ENCODE peak calls at places on chromosomes 7 and 10, in ten cellular contexts. X is effector CD4-positive, alpha-beta T cell; F is AG09309; U is Panc1; V is prostate gland; O is stimulated activated CD4-positive, alpha-beta T cell treated with anti-CD3 and anti-CD28 coated beads, Interleukin-15, amount 100 ng/mL, for 1 hour; A is GM12864; S is NCI-H1092; Q is anterior cingulate cortex; B is T-cell. Y is an unnamed sample.
A peak's percentile ranks its signal among the peaks of the same experiment; 100 is the strongest.

GRCh38 chr7:139680676-139681462 is 96.9 kb downstream of the HIPK2 start:
- DNase-seq in X (peak; percentile 12), F (peak; percentile 89), U (peak; percentile 98), V (no peak), O (peak; percentile 40), A (no peak), S (no peak), Q (peak; percentile 35), B (peak; percentile 24), Y (peak; percentile 89)

GRCh38 chr7:39923086-39923485 is 27.0 kb upstream of the CDK13 start:
- DNase-seq in X (no peak), F (no peak), U (no peak), V (no peak), O (no peak), A (no peak), S (no peak), Q (no peak), B (no peak), Y (no peak)

GRCh38 chr7:132771301-132771730 is 195.0 kb upstream of the PLXNA4 start:
- DNase-seq in X (no peak), F (no peak), U (no peak), V (no peak), O (no peak), A (no peak), S (no peak), Q (no peak), B (peak; percentile 45), Y (no peak)

GRCh38 chr10:132961864-132962622 is 19.7 kb upstream of the CFAP46 start:
- DNase-seq in X (peak; percentile 24), F (peak; percentile 13), U (no peak), V (peak; percentile 63), O (peak; percentile 57), A (no peak), S (peak; percentile 18), Q (peak; percentile 53), B (peak; percentile 39), Y (no peak)

GRCh38 chr10:115956225-115957009 is 316.6 kb downstream of the GFRA1 start:
- DNase-seq in X (no peak), F (no peak), U (no peak), V (no peak), O (no peak), A (no peak), S (no peak), Q (no peak), B (no peak), Y (no peak)

GRCh38 chr7:1669486-1669951 is 558 bp upstream of the ELFN1 start:
- DNase-seq in X (no peak), F (no peak), U (no peak), V (no peak), O (no peak), A (no peak), S (no peak), Q (no peak), B (no peak), Y (no peak)

GRCh38 chr7:159057647-159058046 is 87.0 kb downstream of the VIPR2 start:
- DNase-seq in X (no peak), F (no peak), U (no peak), V (no peak), O (no peak), A (no peak), S (no peak), Q (no peak), B (no peak), Y (no peak)

GRCh38 chr10:62073429-62073828 is 171.9 kb downstream of the ARID5B start:
- DNase-seq in X (no peak), F (no peak), U (no peak), V (no peak), O (no peak), A (no peak), S (no peak), Q (no peak), B (no peak), Y (no peak)

GRCh38 chr7:111789880-111790279 is 227.6 kb upstream of the IMMP2L start:
- DNase-seq in X (no peak), F (no peak), U (no peak), V (no peak), O (no peak), A (no peak), S (no peak), Q (no peak), B (no peak), Y (no peak)

GRCh38 chr7:82598958-82599357 is 155.4 kb upstream of the CACNA2D1 start:
- DNase-seq in X (no peak), F (peak; percentile 73), U (no peak), V (no peak), O (no peak), A (no peak), S (no peak), Q (no peak), B (no peak), Y (peak; percentile 52)

GRCh38 chr7:1169409-1170368 is 9.7 kb upstream of the ZFAND2A start:
- DNase-seq in X (peak; percentile 92), F (no peak), U (no peak), V (peak; percentile 51), O (peak; percentile 91), A (no peak), S (no peak), Q (peak; percentile 40), B (peak; percentile 90), Y (no peak)

GRCh38 chr10:63483983-63484382 is 18.2 kb upstream of the JMJD1C start:
- DNase-seq in X (no peak), F (no peak), U (no peak), V (no peak), O (no peak), A (no peak), S (no peak), Q (no peak), B (no peak), Y (no peak)

GRCh38 chr10:112915590-112916572 is 34.2 kb upstream of the TCF7L2 start:
- DNase-seq in X (no peak), F (no peak), U (peak; percentile 73), V (no peak), O (no peak), A (no peak), S (no peak), Q (no peak), B (no peak), Y (no peak)

GRCh38 chr7:115352375-115352774 is 430.5 kb downstream of the MDFIC start:
- DNase-seq in X (no peak), F (peak; percentile 63), U (no peak), V (no peak), O (no peak), A (no peak), S (no peak), Q (no peak), B (no peak), Y (peak; percentile 41)

Y was measured in AG04449.